ENCODE peak calls at places on chromosomes 16 and 17, in six cellular contexts. S is stimulated activated CD4-positive, alpha-beta T cell treated with anti-CD3 and anti-CD28 coated beads, Interleukin-15, amount 100 ng/mL, for 24 hours; H is body of pancreas; N is Daoy; T is A172; V is kidney epithelial cell. Y is an unnamed sample.

GRCh38 chr16:56815721-56816120 is 49.3 kb upstream of the SLC12A3 start:
- DNase-seq in T (peak; percentile 44), N (no peak), H (peak; percentile 23), S (no peak), V (no peak), Y (no peak)

GRCh38 chr16:68992521-68992920 is 112.9 kb upstream of the HAS3 start:
- DNase-seq in V (peak; percentile 67), T (peak; percentile 63), S (no peak), N (peak; percentile 6), H (no peak), Y (no peak)

GRCh38 chr16:57536306-57537193 is at the start of gene CCDC102A:
- DNase-seq in T (no peak), H (peak; percentile 40), V (no peak), S (peak; percentile 67), N (peak; percentile 44), Y (peak; percentile 64)

GRCh38 chr16:72099377-72099818 is 5.8 kb downstream of the DHX38 start:
- DNase-seq in T (peak; percentile 45), S (peak; percentile 52), H (peak; percentile 37), N (peak; percentile 43), V (no peak), Y (peak; percentile 59)

GRCh38 chr17:42675348-42675983 is 1.3 kb downstream of the PLEKHH3 start:
- DNase-seq in T (no peak), N (no peak), H (peak; percentile 81), S (no peak), V (no peak), Y (no peak)

GRCh38 chr16:66926171-66926570 is 836 bp upstream of the RRAD start:
- DNase-seq in V (no peak), H (peak; percentile 38), N (peak; percentile 37), T (peak; percentile 24), S (no peak), Y (no peak)

GRCh38 chr17:28406478-28406824 is 439 bp upstream of the SLC46A1 start:
- DNase-seq in N (no peak), S (no peak), V (no peak), H (peak; percentile 25), T (no peak), Y (no peak)

GRCh38 chr17:15106540-15106939 is 158.6 kb downstream of the PMP22 start:
- DNase-seq in V (peak; percentile 14), T (peak; percentile 41), N (peak; percentile 79), H (no peak), S (no peak), Y (no peak)

GRCh38 chr17:79628861-79629547 is 18.2 kb upstream of the RBFOX3 start:
- DNase-seq in T (no peak), S (no peak), V (no peak), N (no peak), H (no peak), Y (peak; percentile 48)

GRCh38 chr16:28184625-28185024 is 27.1 kb downstream of the XPO6 start:
- DNase-seq in N (no peak), H (no peak), S (no peak), T (no peak), V (no peak), Y (no peak)

GRCh38 chr17:44350733-44351226 is 5.7 kb downstream of the GRN start:
- DNase-seq in S (peak; percentile 84), N (peak; percentile 60), T (peak; percentile 45), H (peak; percentile 70), V (no peak), Y (peak; percentile 90)

GRCh38 chr16:30357715-30358576 is 2.8 kb upstream of the CD2BP2 start:
- DNase-seq in H (no peak), V (no peak), N (no peak), S (no peak), T (no peak), Y (no peak)

GRCh38 chr17:63930951-63931575 is 1.1 kb downstream of the CD79B start:
- DNase-seq in T (no peak), N (peak; percentile 43), H (peak; percentile 42), V (no peak), S (peak; percentile 80), Y (peak; percentile 75)

GRCh38 chr17:78458739-78459335 is 80.4 kb downstream of the PGS1 start:
- DNase-seq in V (no peak), T (no peak), S (no peak), H (no peak), N (no peak), Y (peak; percentile 54)

GRCh38 chr17:4142107-4142900 is 526 bp downstream of the ZZEF1 start:
- DNase-seq in H (peak; percentile 41), T (no peak), V (no peak), N (peak; percentile 29), S (peak; percentile 41), Y (no peak)

GRCh38 chr17:13374203-13375143 is 227.3 kb downstream of the HS3ST3A1 start:
- DNase-seq in H (no peak), V (no peak), S (no peak), T (no peak), N (no peak), Y (no peak)

GRCh38 chr16:48188449-48189102 is 32.8 kb upstream of the ABCC12 start:
- DNase-seq in T (no peak), S (no peak), H (no peak), V (no peak), N (no peak), Y (no peak)

GRCh38 chr17:13016881-13017622 is 775 bp downstream of the ELAC2 start:
- DNase-seq in V (no peak), T (no peak), H (no peak), S (no peak), N (no peak), Y (no peak)

GRCh38 chr16:30183236-30183960 is at the start of gene CORO1A:
- DNase-seq in V (no peak), T (peak; percentile 70), S (peak; percentile 92), H (peak; percentile 77), N (peak; percentile 76), Y (peak; percentile 90)

GRCh38 chr17:45221081-45221996 is at the start of gene FMNL1:
- DNase-seq in S (peak; percentile 76), T (no peak), V (no peak), N (no peak), H (no peak), Y (peak; percentile 71)

GRCh38 chr17:64739316-64740058 is 77.4 kb upstream of the SMURF2 start:
- DNase-seq in S (no peak), T (no peak), N (peak; percentile 70), H (no peak), V (no peak), Y (no peak)

GRCh38 chr17:4585203-4585939 is 1.0 kb downstream of the SMTNL2 start:
- DNase-seq in T (no peak), H (no peak), N (no peak), S (no peak), V (no peak), Y (peak; percentile 63)

GRCh38 chr17:66654764-66655163 is 180.2 kb upstream of the CACNG5 start:
- DNase-seq in H (no peak), N (no peak), V (no peak), T (no peak), S (no peak), Y (no peak)

GRCh38 chr16:11060364-11060763 is 116.0 kb downstream of the CLEC16A start:
- DNase-seq in S (no peak), V (no peak), T (no peak), N (no peak), H (no peak), Y (no peak)

GRCh38 chr17:5446786-5447185 is 7.8 kb upstream of the C1QBP start:
- DNase-seq in H (no peak), N (no peak), V (no peak), S (no peak), T (no peak), Y (no peak)

GRCh38 chr17:63293310-63293709 is 152.8 kb downstream of the CYB561 start:
- DNase-seq in N (no peak), S (no peak), H (no peak), T (peak; percentile 43), V (no peak), Y (no peak)

GRCh38 chr17:79160980-79161621 is 86.5 kb downstream of the ENGASE start:
- DNase-seq in V (no peak), N (peak; percentile 71), T (peak; percentile 66), H (no peak), S (peak; percentile 38), Y (no peak)

GRCh38 chr17:35714988-35715387 is 16.5 kb upstream of the RASL10B start:
- DNase-seq in V (no peak), H (no peak), S (no peak), T (no peak), N (no peak), Y (no peak)